ENCODE peak calls at places on chromosomes 6 and 20, in four cellular contexts. A, J, V and D are unnamed samples.

GRCh38 chr6:35911871-35912653 is 8.8 kb downstream of the SRPK1 start:
- DNase-seq in A (no peak), J (no peak), V (no peak), D (no peak)

GRCh38 chr6:43077981-43078411 is 1.9 kb downstream of the PTK7 start:
- DNase-seq in A (no peak), J (no peak), V (no peak), D (no peak)

GRCh38 chr6:112923940-112924587 is 576.9 kb downstream of the RFPL4B start:
- DNase-seq in A (no peak), J (no peak), V (no peak), D (no peak)

GRCh38 chr6:13370623-13371022 is 42.3 kb upstream of the TBC1D7 start:
- DNase-seq in A (no peak), J (no peak), V (no peak), D (no peak)

GRCh38 chr6:118869894-118870665 is 23.9 kb upstream of the ASF1A start:
- DNase-seq in A (no peak), J (no peak), V (no peak), D (no peak)

GRCh38 chr6:134686071-134686470 is 263.8 kb downstream of the ALDH8A1 start:
- DNase-seq in A (no peak), J (no peak), V (no peak), D (no peak)

GRCh38 chr20:32512047-32512385 is 73.1 kb downstream of the NOL4L start:
- DNase-seq in A (no peak), J (no peak), V (no peak), D (no peak)

GRCh38 chr6:145257757-145258521 is 477.4 kb downstream of the EPM2A start:
- DNase-seq in A (no peak), J (no peak), V (no peak), D (no peak)

GRCh38 chr6:27230758-27231111 is 16.8 kb upstream of the PRSS16 start:
- DNase-seq in A (no peak), J (no peak), V (no peak), D (no peak)

GRCh38 chr20:58584881-58585752 is 66.0 kb upstream of the STX16 start:
- DNase-seq in A (no peak), J (no peak), V (no peak), D (no peak)

GRCh38 chr20:32053648-32054047 is 1.6 kb downstream of the HCK start:
- DNase-seq in A (no peak), J (no peak), V (no peak), D (no peak)

GRCh38 chr6:37480951-37481597 is 18.6 kb downstream of the CCDC167 start:
- DNase-seq in A (no peak), J (no peak), V (no peak), D (no peak)

GRCh38 chr20:21159658-21160380 is 33.9 kb downstream of the KIZ start:
- DNase-seq in A (no peak), J (no peak), V (no peak), D (no peak)

GRCh38 chr6:16389642-16390041 is 151.3 kb downstream of the GMPR start:
- DNase-seq in A (no peak), J (no peak), V (no peak), D (no peak)

DNA sequence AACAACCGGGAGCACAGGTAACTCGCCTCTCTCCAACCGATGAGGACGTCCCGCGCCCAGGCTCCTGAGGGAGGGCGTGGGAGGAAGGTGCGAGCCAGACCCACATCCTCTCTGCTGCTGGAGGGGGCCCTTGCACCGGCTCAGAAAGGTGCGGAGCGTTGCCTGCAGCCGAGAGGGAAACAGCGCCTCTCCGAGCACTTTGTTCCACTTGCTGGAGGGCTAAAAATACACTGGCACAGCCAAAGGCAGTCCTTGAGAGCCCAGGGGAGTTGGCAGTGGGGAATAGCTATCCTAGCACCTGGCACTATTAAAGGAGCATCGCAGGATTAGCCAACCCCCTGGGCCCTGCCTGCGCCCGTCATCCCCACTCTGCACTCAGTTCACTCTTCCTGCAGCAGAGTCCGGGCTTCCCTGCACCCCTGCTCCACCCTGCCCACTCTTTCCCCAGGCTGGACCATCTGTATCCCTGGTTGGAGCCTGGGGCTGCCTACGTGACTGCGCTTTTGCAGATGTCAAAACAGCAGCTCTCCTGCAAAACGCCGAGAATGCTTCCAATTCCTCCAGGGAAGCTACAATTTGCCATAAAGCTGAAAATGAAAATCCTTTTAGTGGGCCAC is 108.9 kb downstream of the SNX5 start:
- DNase-seq in A (peak; percentile 83), J (no peak), V (no peak), D (no peak)
- TF ChIP-seq CTCF in A (peak; percentile 40), J (no peak), V (no peak), D (no peak)

DNA sequence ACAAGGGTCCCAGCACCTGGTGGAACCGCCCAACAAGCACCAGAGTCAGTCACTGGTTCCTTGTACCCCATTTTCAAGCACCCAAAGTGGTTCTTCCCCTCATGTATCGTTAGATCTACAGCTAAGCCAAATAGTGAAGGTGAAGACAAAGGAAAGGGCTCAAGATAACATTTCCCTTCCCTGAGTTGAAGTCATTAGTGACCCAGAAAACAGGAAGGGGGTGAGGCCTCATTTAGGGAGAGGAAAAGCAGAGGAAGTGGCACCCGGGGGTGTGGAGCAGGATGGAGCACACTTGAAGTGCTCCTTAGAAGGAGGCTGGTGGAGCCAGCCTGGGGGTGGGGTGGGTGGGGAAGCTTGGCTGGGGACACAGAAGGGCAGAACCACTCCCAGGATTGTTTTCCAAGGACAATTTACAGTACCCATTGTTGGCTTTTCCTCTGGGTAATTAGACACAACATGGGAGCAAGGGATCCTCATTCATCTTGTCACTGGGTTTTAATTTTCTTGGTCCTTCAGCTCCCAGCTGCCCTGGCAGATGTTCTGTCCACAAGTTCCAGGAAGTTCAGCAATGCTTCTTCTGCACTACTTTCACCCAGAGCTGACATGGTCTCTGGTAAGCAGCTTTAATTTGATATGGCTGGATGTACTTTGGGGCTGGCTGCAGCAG is 73.3 kb upstream of the CD93 start:
- DNase-seq in A (no peak), J (no peak), V (no peak), D (no peak)
- H3K4me1 ChIP-seq in A (peaks cover 36% of the 10 kb centered on the region), J (no peaks in the 10 kb centered on the region), V (peaks cover 15% of the 10 kb centered on the region), D (peaks cover 56% of the 10 kb centered on the region)

GRCh38 chr6:167115054-167115453 is 7.8 kb upstream of the CCR6 start:
- DNase-seq in A (no peak), J (no peak), V (no peak), D (no peak)
- TF ChIP-seq CTCF in A (no peak), J (no peak), V (no peak), D (no peak)

GRCh38 chr6:129684903-129685639 is 24.9 kb downstream of the ARHGAP18 start:
- DNase-seq in A (no peak), J (no peak), V (no peak), D (no peak)
- H3K4me1 ChIP-seq in A (peaks cover 29% of the 10 kb centered on the region), J (peaks cover 22% of the 10 kb centered on the region), V (peaks cover 16% of the 10 kb centered on the region), D (peaks cover 53% of the 10 kb centered on the region)

GRCh38 chr20:16922834-16923233 is 174.7 kb downstream of the OTOR start:
- DNase-seq in A (no peak), J (no peak), V (peak; percentile 31), D (no peak)
- TF ChIP-seq CTCF in A (no peak), J (no peak), V (no peak), D (no peak)

DNA sequence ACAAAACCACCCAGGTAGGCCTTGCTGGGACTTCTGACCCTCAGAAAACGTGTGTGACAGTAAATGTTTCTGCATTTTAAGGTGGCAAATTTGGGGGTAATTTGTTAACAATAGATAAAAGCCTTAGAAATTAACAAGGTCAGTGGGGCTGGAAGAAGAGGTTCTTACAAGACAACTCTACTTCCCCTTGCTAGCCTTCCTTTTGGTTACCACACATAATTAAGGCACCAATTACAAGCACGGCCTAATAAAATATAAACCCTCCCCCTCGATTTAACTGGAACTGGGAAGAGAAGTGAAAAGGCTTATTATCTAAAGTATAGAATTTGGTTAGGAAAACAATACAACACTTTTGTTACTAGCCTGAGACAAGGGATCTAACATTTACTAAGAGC is 38.9 kb downstream of the ELOVL5 start:
- DNase-seq in A (no peak), J (no peak), V (no peak), D (no peak)
- H3K4me1 ChIP-seq in A (peaks cover 11% of the 10 kb centered on the region), J (peaks cover 84% of the 10 kb centered on the region), V (peaks cover 16% of the 10 kb centered on the region), D (no peaks in the 10 kb centered on the region)